ENCODE peak calls at places on chromosomes 3 and 15, in five cellular contexts. One of them, this sample, is unnamed.

GRCh38 chr3:156710429-156710828 is 36.0 kb downstream of the TIPARP start:
- DNase-seq in K562: no peak
- DNase-seq in HepG2: no peak
- DNase-seq in SK-N-SH: no peak
- DNase-seq in HCT116: no peak
- DNase-seq in this sample: no peak

GRCh38 chr3:188829577-188829976 is 342.2 kb upstream of the TPRG1 start:
- DNase-seq in K562: no peak
- DNase-seq in HepG2: no peak
- DNase-seq in SK-N-SH: no peak
- DNase-seq in HCT116: no peak
- DNase-seq in this sample: no peak

GRCh38 chr3:108329087-108329486 is 32.7 kb downstream of the HHLA2 start:
- DNase-seq in K562: no peak
- DNase-seq in HepG2: no peak
- DNase-seq in SK-N-SH: no peak
- DNase-seq in HCT116: no peak
- DNase-seq in this sample: no peak

GRCh38 chr3:4343258-4343657 is 40.1 kb downstream of the SETMAR start:
- DNase-seq in K562: no peak
- DNase-seq in HepG2: no peak
- DNase-seq in SK-N-SH: no peak
- DNase-seq in HCT116: no peak
- DNase-seq in this sample: no peak

GRCh38 chr3:14243782-14244181 is 65.2 kb downstream of the LSM3 start:
- DNase-seq in K562: no peak
- DNase-seq in HepG2: no peak
- DNase-seq in SK-N-SH: no peak
- DNase-seq in HCT116: no peak
- DNase-seq in this sample: no peak

GRCh38 chr3:79032686-79033318 is 735.0 kb downstream of the ROBO1 start:
- DNase-seq in K562: no peak
- DNase-seq in HepG2: peak; percentile 52
- DNase-seq in SK-N-SH: peak; percentile 51
- DNase-seq in HCT116: no peak
- DNase-seq in this sample: no peak

GRCh38 chr15:48242015-48242414 is 35.9 kb downstream of the SLC12A1 start:
- DNase-seq in K562: no peak
- DNase-seq in HepG2: no peak
- DNase-seq in SK-N-SH: no peak
- DNase-seq in HCT116: no peak
- DNase-seq in this sample: no peak

GRCh38 chr15:72733941-72734738 is 48.1 kb downstream of the BBS4 start:
- DNase-seq in K562: no peak
- DNase-seq in HepG2: no peak
- DNase-seq in SK-N-SH: no peak
- DNase-seq in HCT116: no peak
- DNase-seq in this sample: no peak

GRCh38 chr15:51874751-51875644 is 45.5 kb downstream of the TMOD3 start:
- DNase-seq in K562: peak; percentile 44
- DNase-seq in HepG2: peak; percentile 29
- DNase-seq in SK-N-SH: no peak
- DNase-seq in HCT116: peak; percentile 89
- DNase-seq in this sample: peak; percentile 80

GRCh38 chr15:100383302-100384107 is 41.7 kb upstream of the ADAMTS17 start:
- DNase-seq in K562: no peak
- DNase-seq in HepG2: peak; percentile 41
- DNase-seq in SK-N-SH: peak; percentile 45
- DNase-seq in HCT116: peak; percentile 8
- DNase-seq in this sample: no peak

GRCh38 chr3:172321035-172321434 is 127.2 kb downstream of the GHSR start:
- DNase-seq in K562: no peak
- DNase-seq in HepG2: peak; percentile 18
- DNase-seq in SK-N-SH: no peak
- DNase-seq in HCT116: no peak
- DNase-seq in this sample: no peak

GRCh38 chr15:98674336-98674735 is 26.0 kb downstream of the IGF1R start:
- DNase-seq in K562: no peak
- DNase-seq in HepG2: no peak
- DNase-seq in SK-N-SH: no peak
- DNase-seq in HCT116: no peak
- DNase-seq in this sample: no peak

GRCh38 chr3:27462228-27462627 is 22.0 kb downstream of the SLC4A7 start:
- DNase-seq in K562: no peak
- DNase-seq in HepG2: no peak
- DNase-seq in SK-N-SH: no peak
- DNase-seq in HCT116: no peak
- DNase-seq in this sample: no peak

GRCh38 chr15:99181544-99181943 is 67.8 kb downstream of the TTC23 start:
- DNase-seq in K562: no peak
- DNase-seq in HepG2: no peak
- DNase-seq in SK-N-SH: no peak
- DNase-seq in HCT116: no peak
- DNase-seq in this sample: no peak

GRCh38 chr3:51982352-51982837 is 940 bp upstream of the ACY1 start:
- DNase-seq in K562: peak; percentile 67
- DNase-seq in HepG2: peak; percentile 91
- DNase-seq in SK-N-SH: peak; percentile 87
- DNase-seq in HCT116: peak; percentile 57
- DNase-seq in this sample: no peak

GRCh38 chr3:44000586-44000985 is 241.1 kb upstream of the TOPAZ1 start:
- DNase-seq in K562: no peak
- DNase-seq in HepG2: no peak
- DNase-seq in SK-N-SH: no peak
- DNase-seq in HCT116: no peak
- DNase-seq in this sample: no peak

GRCh38 chr3:65685621-65686020 is 353.1 kb downstream of the MAGI1 start:
- DNase-seq in K562: no peak
- DNase-seq in HepG2: peak; percentile 7
- DNase-seq in SK-N-SH: no peak
- DNase-seq in HCT116: no peak
- DNase-seq in this sample: no peak

GRCh38 chr3:158205324-158205723 is 95.4 kb downstream of the RSRC1 start:
- DNase-seq in K562: no peak
- DNase-seq in HepG2: no peak
- DNase-seq in SK-N-SH: no peak
- DNase-seq in HCT116: no peak
- DNase-seq in this sample: no peak

GRCh38 chr3:78506581-78507195 is 1261.1 kb downstream of the ROBO1 start:
- DNase-seq in K562: no peak
- DNase-seq in HepG2: no peak
- DNase-seq in SK-N-SH: no peak
- DNase-seq in HCT116: no peak
- DNase-seq in this sample: no peak

GRCh38 chr15:99345242-99345641 is 94.0 kb downstream of the LRRC28 start:
- DNase-seq in K562: no peak
- DNase-seq in HepG2: no peak
- DNase-seq in SK-N-SH: no peak
- DNase-seq in HCT116: no peak
- DNase-seq in this sample: no peak

GRCh38 chr3:126481808-126482502 is 6.3 kb upstream of the ZXDC start:
- DNase-seq in K562: no peak
- DNase-seq in HepG2: peak; percentile 71
- DNase-seq in SK-N-SH: peak; percentile 77
- DNase-seq in HCT116: no peak
- DNase-seq in this sample: no peak

GRCh38 chr15:44710236-44711088 is 661 bp downstream of the PATL2 start:
- DNase-seq in K562: peak; percentile 41
- DNase-seq in HepG2: no peak
- DNase-seq in SK-N-SH: no peak
- DNase-seq in HCT116: no peak
- DNase-seq in this sample: no peak

GRCh38 chr3:151283907-151284461 is 5.6 kb upstream of the P2RY14 start:
- DNase-seq in K562: no peak
- DNase-seq in HepG2: peak; percentile 84
- DNase-seq in SK-N-SH: no peak
- DNase-seq in HCT116: no peak
- DNase-seq in this sample: no peak

GRCh38 chr3:141452045-141452444 is 34.8 kb upstream of the RASA2 start:
- DNase-seq in K562: peak; percentile 63
- DNase-seq in HepG2: peak; percentile 59
- DNase-seq in SK-N-SH: no peak
- DNase-seq in HCT116: no peak
- DNase-seq in this sample: peak; percentile 47

GRCh38 chr15:64507293-64507802 is 47.0 kb downstream of the ZNF609 start:
- DNase-seq in K562: peak; percentile 78
- DNase-seq in HepG2: peak; percentile 36
- DNase-seq in SK-N-SH: peak; percentile 68
- DNase-seq in HCT116: no peak
- DNase-seq in this sample: no peak

GRCh38 chr3:135887220-135887619 is 78.3 kb upstream of the PPP2R3A start:
- DNase-seq in K562: no peak
- DNase-seq in HepG2: no peak
- DNase-seq in SK-N-SH: no peak
- DNase-seq in HCT116: peak; percentile 21
- DNase-seq in this sample: no peak

GRCh38 chr3:39748002-39748401 is 61.4 kb upstream of the MYRIP start:
- DNase-seq in K562: no peak
- DNase-seq in HepG2: no peak
- DNase-seq in SK-N-SH: no peak
- DNase-seq in HCT116: no peak
- DNase-seq in this sample: no peak

GRCh38 chr3:113685956-113686721 is 10.3 kb downstream of the USF3 start:
- DNase-seq in K562: no peak
- DNase-seq in HepG2: peak; percentile 78
- DNase-seq in SK-N-SH: no peak
- DNase-seq in HCT116: no peak
- DNase-seq in this sample: no peak

GRCh38 chr3:120907659-120908029 is 361 bp upstream of the STXBP5L start:
- DNase-seq in K562: no peak
- DNase-seq in HepG2: no peak
- DNase-seq in SK-N-SH: no peak
- DNase-seq in HCT116: no peak
- DNase-seq in this sample: no peak

GRCh38 chr3:69972672-69973071 is 26.9 kb upstream of the SAMMSON start:
- DNase-seq in K562: no peak
- DNase-seq in HepG2: no peak
- DNase-seq in SK-N-SH: no peak
- DNase-seq in HCT116: no peak
- DNase-seq in this sample: no peak

GRCh38 chr3:147423601-147424324 is 14.6 kb downstream of the ZIC1 start:
- DNase-seq in K562: no peak
- DNase-seq in HepG2: no peak
- DNase-seq in SK-N-SH: no peak
- DNase-seq in HCT116: no peak
- DNase-seq in this sample: no peak

GRCh38 chr15:63474810-63475316 is 29.5 kb upstream of the USP3 start:
- DNase-seq in K562: no peak
- DNase-seq in HepG2: peak; percentile 60
- DNase-seq in SK-N-SH: no peak
- DNase-seq in HCT116: no peak
- DNase-seq in this sample: no peak

GRCh38 chr15:72173401-72173800 is 24.2 kb downstream of the GRAMD2A start:
- DNase-seq in K562: no peak
- DNase-seq in HepG2: no peak
- DNase-seq in SK-N-SH: no peak
- DNase-seq in HCT116: no peak
- DNase-seq in this sample: no peak

GRCh38 chr3:164095279-164095678 is 983.0 kb downstream of the SI start:
- DNase-seq in K562: no peak
- DNase-seq in HepG2: no peak
- DNase-seq in SK-N-SH: no peak
- DNase-seq in HCT116: no peak
- DNase-seq in this sample: no peak
- TF ChIP-seq SIN3A in K562: no peak
- TF ChIP-seq SIN3A in HepG2: no peak
- TF ChIP-seq SIN3A in SK-N-SH: no peak
- TF ChIP-seq SIN3A in HCT116: no peak
- TF ChIP-seq SIN3A in this sample: no peak

DNA sequence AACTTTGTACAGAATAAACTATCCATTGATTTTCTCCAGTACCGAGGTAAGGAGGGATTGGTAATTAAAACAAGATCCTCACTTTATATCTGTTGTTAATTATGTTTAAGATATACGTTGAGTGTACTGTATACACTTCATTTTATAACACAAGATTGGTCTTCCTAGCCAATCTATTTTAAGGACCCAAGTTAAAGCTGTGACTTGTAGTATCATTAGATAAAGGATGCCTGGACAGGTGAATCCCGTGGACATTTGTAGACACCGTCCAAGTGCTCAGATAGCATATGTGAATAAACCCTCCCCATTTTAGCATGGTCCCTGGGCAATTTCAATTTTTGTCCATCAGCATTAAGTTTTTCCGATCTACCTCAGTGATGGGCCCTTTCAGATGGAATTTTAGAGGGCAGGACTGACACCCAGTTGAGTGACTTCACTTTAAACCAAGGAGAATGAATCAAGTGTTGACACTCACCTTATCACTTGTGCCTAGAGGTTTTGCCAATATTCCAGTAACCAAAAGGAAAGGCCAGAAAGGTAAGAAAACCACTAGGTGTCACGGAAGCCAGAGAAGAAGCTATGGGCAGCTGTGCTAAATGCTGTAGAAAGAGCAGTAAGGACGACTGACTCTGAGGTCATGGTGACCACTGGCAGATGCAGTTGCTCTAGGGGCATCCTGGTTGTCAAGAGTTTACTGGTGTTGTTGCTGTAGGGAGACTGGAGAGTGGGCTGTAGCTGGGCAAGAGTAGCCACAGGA is 9.2 kb downstream of the AHSG start:
- DNase-seq in K562: no peak
- DNase-seq in HepG2: no peak
- DNase-seq in SK-N-SH: no peak
- DNase-seq in HCT116: no peak
- DNase-seq in this sample: no peak
- H3K27me3 ChIP-seq in K562: peaks cover 9% of the 10 kb centered on the region
- H3K27me3 ChIP-seq in HepG2: no peaks in the 10 kb centered on the region
- H3K27me3 ChIP-seq in SK-N-SH: peaks cover 34% of the 10 kb centered on the region
- H3K27me3 ChIP-seq in HCT116: no peaks in the 10 kb centered on the region
- H3K27me3 ChIP-seq in this sample: peaks cover 16% of the 10 kb centered on the region

GRCh38 chr3:112647122-112647521 is 6.2 kb upstream of the CCDC80 start:
- DNase-seq in K562: no peak
- DNase-seq in HepG2: peak; percentile 29
- DNase-seq in SK-N-SH: no peak
- DNase-seq in HCT116: no peak
- DNase-seq in this sample: no peak
- TF ChIP-seq SIN3A in K562: no peak
- TF ChIP-seq SIN3A in HepG2: no peak
- TF ChIP-seq SIN3A in SK-N-SH: peak; percentile 20
- TF ChIP-seq SIN3A in HCT116: no peak
- TF ChIP-seq SIN3A in this sample: no peak

DNA sequence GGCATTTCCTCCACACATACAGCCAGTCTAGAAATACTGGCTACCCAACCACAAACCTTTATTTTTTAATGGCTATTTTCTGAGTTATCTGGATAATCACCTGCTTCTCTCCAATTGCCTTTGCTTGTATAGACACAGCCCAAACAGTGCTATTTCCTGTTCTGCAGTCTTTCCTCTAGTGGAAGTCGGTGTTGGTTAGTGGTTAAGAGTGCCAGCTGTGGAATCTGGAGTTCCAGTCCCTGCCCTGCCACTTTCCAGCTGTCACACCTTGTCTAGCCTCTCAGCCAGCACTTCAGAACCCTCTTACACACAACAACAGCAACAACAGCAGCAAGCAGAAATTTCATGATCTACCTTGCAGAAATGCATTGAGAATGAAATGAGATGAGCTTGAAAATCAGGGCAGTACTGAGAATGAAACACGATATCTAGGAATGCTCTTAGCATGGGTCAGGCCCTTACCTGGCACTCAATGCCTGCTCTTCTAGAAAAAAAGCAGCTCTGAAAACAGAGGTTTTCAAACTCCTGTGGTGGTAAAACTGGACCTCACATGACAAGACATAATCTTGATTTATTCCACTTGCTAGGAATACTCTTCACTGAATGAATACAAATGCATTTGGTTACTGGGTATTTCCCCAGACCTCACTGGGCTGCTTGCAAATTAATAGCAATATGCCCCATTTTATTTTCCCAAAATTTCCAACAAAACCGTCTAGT is 3.2 kb upstream of the WNT5A start:
- DNase-seq in K562: no peak
- DNase-seq in HepG2: no peak
- DNase-seq in SK-N-SH: no peak
- DNase-seq in HCT116: no peak
- DNase-seq in this sample: no peak
- H3K27me3 ChIP-seq in K562: no peaks in the 10 kb centered on the region
- H3K27me3 ChIP-seq in HepG2: peaks cover 4% of the 10 kb centered on the region
- H3K27me3 ChIP-seq in SK-N-SH: no peaks in the 10 kb centered on the region
- H3K27me3 ChIP-seq in HCT116: no peaks in the 10 kb centered on the region
- H3K27me3 ChIP-seq in this sample: peaks cover 5% of the 10 kb centered on the region